ENCODE peak calls at places on chromosomes 13 and 19, in six cellular contexts. Q is sigmoid colon, D is stomach, F is GM23338, K is transverse colon, T is Panc1. V is an unnamed sample.

GRCh38 chr13:41061914-41062837 is 867 bp downstream of the WBP4 start:
- DNase-seq in K (no peak), F (peak), D (no peak), T (no peak), Q (no peak), V (no peak)

GRCh38 chr13:46386996-46387851 is at the start of gene RUBCNL:
- DNase-seq in D (no peak), Q (no peak), T (no peak), K (peak), F (peak), V (no peak)

GRCh38 chr19:34313188-34313587 is 51.8 kb upstream of the GPI start:
- DNase-seq in K (peak), Q (no peak), D (no peak), T (no peak), F (no peak), V (no peak)

GRCh38 chr19:5336195-5336965 is 4.2 kb downstream of the PTPRS start:
- DNase-seq in D (no peak), F (no peak), K (no peak), Q (no peak), T (no peak), V (no peak)

GRCh38 chr19:16591803-16592556 is 19.8 kb upstream of the SLC35E1 start:
- DNase-seq in T (no peak), Q (no peak), F (peak), D (no peak), K (no peak), V (no peak)

GRCh38 chr19:30276312-30276884 is 95.8 kb upstream of the ZNF536 start:
- DNase-seq in D (no peak), K (no peak), F (no peak), Q (no peak), T (no peak), V (no peak)

GRCh38 chr19:40611096-40611495 is 9.9 kb downstream of the LTBP4 start:
- DNase-seq in D (peak), Q (no peak), T (no peak), K (peak), F (no peak), V (peak)

GRCh38 chr19:54063350-54064078 is at the start of gene VSTM1:
- DNase-seq in F (no peak), D (no peak), Q (peak), K (no peak), T (no peak), V (no peak)

GRCh38 chr13:73133536-73133935 is 74.7 kb downstream of the KLF5 start:
- DNase-seq in K (peak), D (peak), Q (no peak), F (no peak), T (no peak), V (peak)

GRCh38 chr13:97855570-97855970 is 97.9 kb upstream of the IPO5 start:
- DNase-seq in D (no peak), F (peak), Q (peak), K (peak), T (peak), V (peak)

GRCh38 chr19:35044317-35045117 is 3.0 kb downstream of the HPN start:
- DNase-seq in Q (no peak), T (peak), D (peak), F (peak), K (peak), V (peak)

GRCh38 chr13:25683662-25684370 is 312.0 kb downstream of the ATP8A2 start:
- DNase-seq in T (no peak), K (no peak), F (no peak), Q (no peak), D (no peak), V (no peak)

GRCh38 chr13:71801781-71802180 is 65.2 kb downstream of the DACH1 start:
- DNase-seq in K (no peak), F (no peak), T (no peak), Q (no peak), D (no peak), V (no peak)
- TF ChIP-seq POLR2AphosphoS5 in K (no peak), F (no peak), T (no peak), Q (no peak), D (no peak), V (no peak)

GRCh38 chr19:17605761-17606745 is 50.6 kb downstream of the COLGALT1 start:
- DNase-seq in T (peak), D (peak), Q (peak), K (peak), F (peak), V (peak)
- TF ChIP-seq POLR2AphosphoS5 in T (peak), D (peak), Q (no peak), K (peak), F (peak), V (no peak)

GRCh38 chr13:33144358-33144784 is 128.1 kb downstream of the KL start:
- DNase-seq in F (no peak), Q (no peak), D (no peak), K (no peak), T (no peak), V (no peak)
- TF ChIP-seq POLR2AphosphoS5 in F (no peak), Q (no peak), D (no peak), K (no peak), T (no peak), V (no peak)

GRCh38 chr19:49364083-49364687 is 508 bp downstream of the DKKL1 start:
- DNase-seq in D (no peak), T (no peak), Q (no peak), F (no peak), K (no peak), V (no peak)

GRCh38 chr19:49361438-49362047 is 673 bp downstream of the TEAD2 start:
- DNase-seq in T (no peak), F (peak), K (peak), D (peak), Q (peak), V (peak)

GRCh38 chr19:49362926-49363264 is 679 bp upstream of the TEAD2 start:
- DNase-seq in D (peak), F (no peak), T (no peak), Q (peak), K (peak), V (peak)

GRCh38 chr19:49363265-49364082 is at the start of gene DKKL1:
- DNase-seq in F (peak), K (peak), D (peak), Q (peak), T (peak), V (peak)

DNA sequence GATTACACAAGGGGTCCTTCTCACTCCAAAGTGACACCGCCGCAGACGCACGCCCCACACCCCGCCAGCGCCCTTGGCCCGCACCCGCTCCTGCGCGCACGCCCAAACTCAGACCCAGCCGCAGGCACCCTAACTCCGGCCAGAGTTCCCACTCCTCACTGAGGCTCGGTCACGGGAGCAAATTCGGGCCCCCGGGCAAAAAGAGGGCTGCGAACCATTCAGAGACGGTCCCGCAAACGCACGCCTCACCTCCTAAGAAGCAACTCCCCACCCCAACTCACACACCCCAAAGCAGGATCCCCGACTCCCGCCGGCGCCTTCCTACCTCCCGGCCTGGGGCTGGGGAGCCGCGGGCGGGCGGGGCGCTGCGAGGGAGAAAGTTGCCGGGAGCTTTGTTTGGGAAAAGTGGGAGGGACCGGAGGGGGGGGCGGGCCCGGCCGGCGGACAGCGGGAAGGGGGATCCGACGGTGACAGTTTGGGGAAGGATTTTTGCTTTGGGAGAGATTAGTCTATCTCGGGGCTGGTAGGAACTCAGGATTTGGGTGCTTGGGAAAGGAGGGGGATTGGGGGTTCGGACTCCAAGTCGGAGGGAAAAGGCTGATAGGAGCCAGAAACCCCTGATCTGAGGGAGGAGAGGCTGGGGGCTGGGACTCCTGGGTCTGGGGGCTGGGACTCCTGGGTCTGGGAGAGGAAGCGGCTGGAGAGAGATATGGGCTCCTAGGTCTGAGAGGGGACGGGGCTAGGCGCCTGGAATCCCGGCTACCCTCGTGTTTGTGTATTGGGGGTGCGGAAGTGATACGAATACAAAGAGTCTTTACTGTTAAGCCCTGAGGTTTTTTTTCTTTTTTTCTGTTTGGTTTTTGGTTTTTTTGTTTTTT is at the start of gene TEAD2:
- DNase-seq in T (no peak), K (peak), Q (peak), F (peak), D (peak), V (peak)
- TF ChIP-seq POLR2AphosphoS5 in T (no peak), K (peak), Q (peak), F (peak), D (peak), V (peak)

DNA sequence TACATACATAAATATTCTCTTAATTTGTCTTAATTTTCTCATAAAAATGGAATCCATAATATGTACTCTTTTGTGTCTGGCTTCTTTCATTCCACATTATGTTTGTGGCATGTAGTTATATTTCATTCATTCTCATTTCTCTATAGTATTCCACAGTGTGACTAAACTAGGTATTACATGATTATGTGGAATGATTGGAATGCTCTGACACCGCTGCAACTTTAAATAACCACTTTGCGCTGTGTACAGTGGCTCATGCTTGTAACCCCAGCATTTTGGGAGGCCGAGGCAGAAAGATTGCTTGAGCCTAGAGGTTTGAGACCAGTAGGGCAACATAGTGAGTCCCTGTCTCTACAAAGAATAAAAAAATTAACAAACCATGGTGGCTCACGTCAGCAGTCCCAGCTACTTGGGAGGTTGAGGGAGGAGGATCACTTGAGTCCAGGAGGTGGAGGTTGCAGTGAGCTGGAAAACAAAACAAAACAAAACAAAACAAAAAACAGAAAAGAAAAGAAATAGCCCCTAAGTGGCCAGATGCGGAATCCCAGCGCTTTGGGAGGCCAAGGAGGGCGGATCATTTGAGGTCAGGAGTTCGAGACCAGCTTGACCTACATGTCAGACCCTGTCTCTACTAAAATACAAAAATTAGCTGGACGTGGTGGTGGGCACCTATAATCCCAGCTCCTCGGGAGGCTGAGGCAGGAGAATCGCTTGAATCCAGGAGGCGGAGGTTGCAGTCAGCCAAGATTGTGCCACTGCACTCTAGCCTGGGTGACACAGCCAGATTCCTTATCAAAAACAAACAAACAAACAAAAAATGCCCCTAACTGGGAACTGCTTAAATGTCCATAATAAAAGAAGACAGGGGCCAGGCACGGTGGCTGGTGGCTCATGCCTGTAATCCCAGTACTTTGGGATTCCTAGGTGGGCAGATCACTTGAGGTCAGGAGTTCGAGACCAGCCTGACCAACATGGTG is 8.0 kb upstream of the SAE1 start:
- DNase-seq in T (peak), Q (no peak), D (no peak), K (no peak), F (no peak), V (no peak)
- TF ChIP-seq POLR2AphosphoS5 in T (no peak), Q (no peak), D (no peak), K (no peak), F (no peak), V (no peak)

GRCh38 chr13:99311137-99311536 is 3.9 kb upstream of the GPR183 start:
- DNase-seq in T (no peak), Q (no peak), K (no peak), F (peak), D (no peak), V (no peak)
- TF ChIP-seq POLR2AphosphoS5 in T (no peak), Q (no peak), K (no peak), F (no peak), D (no peak), V (no peak)